ENCODE peak calls at places on chromosome 6, in eight cellular contexts. G is heart left ventricle; R is A673; M is IMR-90; C is body of pancreas; K is CD8-positive, alpha-beta memory T cell; D is colonic mucosa; N is right cardiac atrium. Q is an unnamed sample. For H3K9me3, the result is how much of the 10 kb centered on the place peaks cover.

GRCh38 chr6:39225543-39225942 is 3.7 kb downstream of the KCNK5 start:
- DNase-seq in C (no peak), M (no peak), G (no peak), D (peak), R (no peak), N (no peak), K (no peak), Q (no peak)

GRCh38 chr6:163813979-163814493 is 399.5 kb downstream of the QKI start:
- DNase-seq in C (no peak), N (no peak), D (no peak), M (no peak), R (no peak), K (no peak), G (no peak), Q (no peak)

GRCh38 chr6:38573800-38574395 is 65.8 kb downstream of the BTBD9 start:
- DNase-seq in D (no peak), K (no peak), M (peak), R (no peak), G (no peak), C (no peak), N (no peak), Q (no peak)

GRCh38 chr6:21157186-21157929 is 436.2 kb upstream of the SOX4 start:
- DNase-seq in R (no peak), G (no peak), N (no peak), D (no peak), M (no peak), C (no peak), K (no peak), Q (no peak)

GRCh38 chr6:37566209-37566859 is 66.6 kb upstream of the CCDC167 start:
- DNase-seq in K (peak), N (peak), M (no peak), C (peak), D (peak), G (no peak), R (peak), Q (peak)

GRCh38 chr6:41901882-41902519 is 6.8 kb upstream of the USP49 start:
- DNase-seq in K (peak), C (peak), N (no peak), G (no peak), D (peak), R (peak), M (peak), Q (peak)

GRCh38 chr6:127547909-127548649 is 28.9 kb upstream of the C6orf58 start:
- DNase-seq in N (no peak), G (no peak), C (no peak), R (peak), M (peak), K (no peak), D (no peak), Q (peak)

GRCh38 chr6:30325150-30325872 is 1.4 kb upstream of the TRIM39 start:
- DNase-seq in K (peak), G (peak), M (peak), D (peak), C (peak), R (peak), N (no peak), Q (peak)

GRCh38 chr6:36149436-36149835 is 19.1 kb downstream of the MAPK13 start:
- DNase-seq in D (no peak), G (no peak), K (no peak), M (no peak), C (no peak), N (no peak), R (no peak), Q (no peak)

GRCh38 chr6:111057074-111057752 is 30.1 kb upstream of the SLC16A10 start:
- DNase-seq in R (peak), K (no peak), G (no peak), N (no peak), M (peak), D (no peak), C (peak), Q (peak)

GRCh38 chr6:26016326-26017275 is 54.0 kb downstream of the TRIM38 start:
- DNase-seq in R (peak), N (peak), C (no peak), K (no peak), G (peak), M (peak), D (no peak), Q (no peak)

GRCh38 chr6:11486486-11486885 is 51.1 kb upstream of the TMEM170B start:
- DNase-seq in M (no peak), G (no peak), D (no peak), R (no peak), N (no peak), K (no peak), C (no peak), Q (no peak)
- H3K27ac ChIP-seq in M (no peak), G (no peak), D (no peak), R (no peak), N (no peak), K (no peak), C (no peak), Q (no peak)

DNA sequence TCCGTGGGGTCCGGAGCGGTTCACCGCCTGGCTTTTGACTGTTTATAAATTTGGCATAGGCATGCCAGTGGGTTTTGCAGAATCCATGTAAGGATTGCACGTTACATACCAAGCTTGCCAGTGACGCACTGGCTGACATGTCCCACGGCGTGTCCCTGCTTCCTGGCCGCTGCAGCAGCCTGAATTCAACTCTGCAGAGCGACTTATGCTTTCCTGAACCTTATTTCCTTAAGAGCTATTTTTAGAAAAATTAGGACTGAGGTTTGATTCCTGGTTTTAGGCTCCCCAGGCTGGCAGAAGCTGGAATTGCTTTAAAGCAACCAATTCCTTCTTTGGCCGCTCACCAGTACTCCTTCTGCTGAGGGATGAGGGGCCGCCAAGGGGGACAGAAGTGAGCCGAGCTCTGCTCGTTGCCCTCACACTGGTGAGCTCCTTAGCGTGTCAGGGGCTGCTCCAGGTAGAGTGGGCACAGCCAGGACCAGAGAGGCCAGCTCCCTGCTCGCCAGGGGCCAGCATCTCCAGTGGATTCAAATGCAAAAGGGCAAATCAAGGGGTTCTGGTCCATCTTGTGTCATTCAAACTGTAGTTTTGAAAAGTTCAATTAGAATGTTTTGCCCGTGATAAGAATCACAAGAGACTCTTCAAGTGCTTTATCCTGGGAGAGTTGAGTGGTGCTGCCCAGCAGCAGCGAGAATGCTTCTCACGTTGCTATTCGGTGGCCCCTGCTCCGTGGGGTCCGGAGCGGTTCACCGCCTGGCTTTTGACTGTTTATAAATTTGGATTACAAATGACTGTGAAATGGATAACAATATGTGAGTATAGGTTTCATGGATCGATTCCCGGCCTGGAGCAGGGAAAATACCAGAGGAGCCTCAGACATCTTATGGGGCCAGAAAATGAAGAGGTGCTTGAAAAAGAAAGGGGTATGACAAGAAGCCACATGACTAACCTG is 17.5 kb upstream of the IRF4 start:
- DNase-seq in R (no peak), N (no peak), G (no peak), C (no peak), K (no peak), D (no peak), M (peak), Q (no peak)
- H3K9me3 ChIP-seq in R (under half), N (under half), G (under half), C (under half), K (under half), D (under half), M (under half), Q (under half)

GRCh38 chr6:14822012-14822553 is 423.8 kb upstream of the JARID2 start:
- DNase-seq in M (no peak), N (no peak), G (no peak), D (no peak), C (no peak), R (no peak), K (no peak), Q (no peak)
- H3K27ac ChIP-seq in M (no peak), N (no peak), G (no peak), D (no peak), C (no peak), R (no peak), K (no peak), Q (no peak)

GRCh38 chr6:106243261-106243660 is 82.3 kb downstream of the ATG5 start:
- DNase-seq in G (no peak), K (no peak), D (no peak), C (no peak), N (no peak), M (no peak), R (no peak), Q (no peak)
- H3K9me3 ChIP-seq in G (under half), K (under half), D (under half), C (under half), N (under half), M (under half), R (under half), Q (under half)

GRCh38 chr6:44002071-44002590 is 125.1 kb downstream of the MRPL14 start:
- DNase-seq in K (no peak), D (peak), C (peak), N (no peak), M (no peak), G (no peak), R (peak), Q (no peak)

GRCh38 chr6:44002591-44003344 is 124.5 kb downstream of the MRPL14 start:
- DNase-seq in K (peak), C (peak), M (peak), N (peak), D (peak), G (peak), R (peak), Q (no peak)

GRCh38 chr6:44004625-44005506 is 122.4 kb downstream of the MRPL14 start:
- DNase-seq in D (no peak), G (peak), N (peak), K (no peak), C (peak), M (peak), R (peak), Q (peak)

GRCh38 chr6:44004136-44004535 is 123.1 kb downstream of the MRPL14 start:
- DNase-seq in K (no peak), D (no peak), G (no peak), C (no peak), N (no peak), R (peak), M (no peak), Q (peak)

DNA sequence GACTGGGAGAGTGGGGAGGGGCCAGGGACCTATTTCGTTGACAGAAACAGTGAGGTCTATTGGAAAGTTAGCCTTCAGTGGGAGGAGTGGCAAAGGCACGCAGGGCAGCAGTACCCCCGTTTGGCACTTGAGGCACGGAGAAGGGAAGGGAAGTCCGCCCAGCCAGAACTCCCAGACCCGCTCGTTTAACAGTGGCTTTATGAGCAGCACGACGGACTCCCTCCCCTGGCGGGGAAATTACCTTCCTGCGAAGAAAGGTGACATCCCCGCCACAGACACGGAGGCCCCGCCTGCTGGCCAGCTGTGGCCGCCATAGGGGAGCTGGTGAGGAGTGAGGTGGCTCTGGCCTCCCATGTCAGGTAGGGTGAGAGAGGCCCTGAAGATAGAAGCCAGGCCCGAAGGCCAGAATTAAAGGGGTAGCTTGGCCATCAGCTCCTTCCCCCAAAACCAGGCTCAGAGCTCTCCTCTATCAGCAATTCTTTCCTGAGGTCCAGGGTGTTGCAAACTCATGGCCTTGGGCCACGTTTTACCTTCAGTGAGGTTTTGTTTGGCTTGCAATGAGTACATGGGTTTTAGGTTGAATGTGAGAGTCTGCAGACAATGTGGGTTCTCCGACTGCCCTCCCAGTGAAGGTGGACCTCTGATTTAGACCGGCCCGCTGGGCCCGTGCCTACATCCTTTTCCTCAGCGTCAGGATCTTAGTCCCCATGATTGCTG is 123.7 kb downstream of the MRPL14 start:
- DNase-seq in K (no peak), G (no peak), M (no peak), D (no peak), N (no peak), C (peak), R (peak), Q (no peak)
- H3K27ac ChIP-seq in K (no peak), G (peak), M (no peak), D (no peak), N (peak), C (peak), R (peak), Q (no peak)

GRCh38 chr6:121963826-121964225 is 435.6 kb upstream of the HSF2 start:
- DNase-seq in D (no peak), M (no peak), K (no peak), G (no peak), N (no peak), C (no peak), R (no peak), Q (no peak)

GRCh38 chr6:121956782-121957181 is 442.7 kb upstream of the HSF2 start:
- DNase-seq in D (no peak), K (no peak), N (no peak), C (no peak), R (no peak), M (no peak), G (no peak), Q (no peak)

GRCh38 chr6:121961726-121962125 is 437.7 kb upstream of the HSF2 start:
- DNase-seq in M (no peak), K (no peak), D (no peak), G (no peak), C (no peak), R (no peak), N (no peak), Q (no peak)

DNA sequence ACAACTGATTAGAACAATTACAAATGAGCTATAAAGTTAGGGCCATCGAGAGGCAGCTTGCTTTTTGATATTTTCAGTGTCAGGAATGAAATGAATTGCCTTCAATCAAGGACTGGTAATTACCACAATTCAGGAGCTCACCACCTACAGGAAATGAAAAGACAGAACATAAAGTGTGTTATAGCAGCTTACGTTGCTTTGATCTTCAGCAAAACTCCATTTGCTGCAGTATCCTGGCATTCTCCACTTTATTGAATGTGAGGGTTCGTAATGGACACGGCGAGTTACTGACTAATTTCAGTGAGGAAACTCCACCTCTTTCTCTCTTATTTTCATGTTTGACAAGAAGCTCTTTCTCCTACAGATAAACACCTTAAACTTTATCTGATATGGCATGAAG is 440.0 kb upstream of the HSF2 start:
- DNase-seq in K (no peak), G (no peak), R (peak), N (no peak), C (no peak), D (no peak), M (no peak), Q (no peak)
- H3K9me3 ChIP-seq in K (under half), G (under half), R (under half), N (under half), C (under half), D (under half), M (under half), Q (under half)

GRCh38 chr6:90610671-90611542 is 24.0 kb upstream of the MAP3K7 start:
- DNase-seq in C (no peak), M (peak), G (peak), N (peak), K (no peak), D (no peak), R (peak), Q (peak)
- H3K27ac ChIP-seq in C (no peak), M (no peak), G (peak), N (peak), K (no peak), D (peak), R (no peak), Q (peak)

DNA sequence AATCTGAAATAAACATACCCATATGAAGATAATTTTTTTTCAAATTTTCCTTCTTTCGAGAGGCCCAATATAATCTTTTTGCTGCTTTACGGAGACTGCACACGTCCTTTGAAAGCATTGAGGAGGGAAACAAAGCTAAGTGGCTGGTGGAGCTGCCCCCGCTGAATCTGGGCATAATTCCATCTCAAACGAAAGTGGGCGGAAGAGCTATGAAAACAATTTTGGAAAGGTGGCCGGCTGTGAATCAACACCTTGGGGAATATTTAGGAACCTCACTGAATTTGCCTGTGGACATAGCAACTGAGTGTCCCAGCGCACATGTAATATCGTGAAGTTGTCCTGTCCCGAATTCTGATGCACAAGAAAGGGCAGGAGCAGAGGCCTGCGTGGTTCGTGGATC is 55.6 kb upstream of the SMOC2 start:
- DNase-seq in G (no peak), C (no peak), M (no peak), D (no peak), N (peak), K (no peak), R (peak), Q (no peak)
- H3K9me3 ChIP-seq in G (under half), C (under half), M (half or more), D (under half), N (under half), K (under half), R (under half), Q (under half)

GRCh38 chr6:5866547-5867051 is 140.1 kb downstream of the NRN1 start:
- DNase-seq in G (no peak), R (no peak), N (no peak), D (no peak), K (no peak), M (peak), C (no peak), Q (peak)
- H3K27ac ChIP-seq in G (peak), R (no peak), N (no peak), D (no peak), K (peak), M (no peak), C (no peak), Q (no peak)